ENCODE peak calls at places on chromosome 16, in seven cellular contexts. U is MM.1S, M is colonic mucosa, N is cardiac fibroblast, F is HCT116, I is fibroblast of lung, X is breast epithelium. D is an unnamed sample.

GRCh38 chr16:64469906-64470702 is 651.8 kb downstream of the CDH11 start:
- DNase-seq in U (no peak), M (no peak), N (peak; percentile 24), F (no peak), I (no peak), X (no peak), D (no peak)

GRCh38 chr16:20740901-20741491 is 622 bp downstream of the THUMPD1 start:
- DNase-seq in U (peak; percentile 92), M (peak; percentile 93), N (peak; percentile 83), F (peak; percentile 40), I (peak; percentile 79), X (peak; percentile 86), D (no peak)

GRCh38 chr16:85661131-85662035 is 27.4 kb downstream of the GINS2 start:
- DNase-seq in U (no peak), M (no peak), N (no peak), F (no peak), I (no peak), X (no peak), D (no peak)

GRCh38 chr16:23009075-23009474 is 140.2 kb downstream of the USP31 start:
- DNase-seq in U (no peak), M (no peak), N (no peak), F (no peak), I (no peak), X (no peak), D (no peak)

GRCh38 chr16:84614914-84615813 is 2.7 kb downstream of the COTL1 start:
- DNase-seq in U (no peak), M (no peak), N (no peak), F (no peak), I (no peak), X (no peak), D (no peak)

GRCh38 chr16:28326881-28327610 is 34.7 kb downstream of the SBK1 start:
- DNase-seq in U (peak; percentile 73), M (peak; percentile 60), N (peak; percentile 66), F (peak; percentile 26), I (peak; percentile 42), X (no peak), D (no peak)

GRCh38 chr16:65532218-65532617 is 410.4 kb upstream of the CDH11 start:
- DNase-seq in U (no peak), M (no peak), N (no peak), F (no peak), I (no peak), X (no peak), D (no peak)

GRCh38 chr16:24257965-24258364 is 1.8 kb downstream of the CACNG3 start:
- DNase-seq in U (no peak), M (no peak), N (no peak), F (no peak), I (peak; percentile 10), X (no peak), D (no peak)

GRCh38 chr16:89363621-89364393 is 126.6 kb downstream of the ANKRD11 start:
- DNase-seq in U (no peak), M (no peak), N (peak; percentile 74), F (peak; percentile 76), I (peak; percentile 79), X (peak; percentile 33), D (no peak)

GRCh38 chr16:16000685-16001084 is 51.3 kb downstream of the ABCC1 start:
- DNase-seq in U (no peak), M (no peak), N (no peak), F (no peak), I (no peak), X (no peak), D (no peak)

GRCh38 chr16:2819939-2820835 is 3.1 kb downstream of the PRSS21 start:
- DNase-seq in U (no peak), M (no peak), N (no peak), F (no peak), I (no peak), X (no peak), D (no peak)

GRCh38 chr16:77723108-77723514 is 797 bp downstream of the NUDT7 start:
- DNase-seq in U (peak; percentile 73), M (peak; percentile 30), N (peak; percentile 64), F (no peak), I (peak; percentile 77), X (no peak), D (no peak)

GRCh38 chr16:79876332-79876730 is 275.8 kb upstream of the MAF start:
- DNase-seq in U (peak; percentile 56), M (no peak), N (no peak), F (no peak), I (no peak), X (no peak), D (no peak)

GRCh38 chr16:35797811-35798210 is 2338.4 kb downstream of the TP53TG3F start:
- DNase-seq in U (no peak), M (no peak), N (no peak), F (no peak), I (no peak), X (no peak), D (no peak)

GRCh38 chr16:84088695-84089395 is 27.9 kb downstream of the MBTPS1 start:
- DNase-seq in U (peak; percentile 85), M (peak; percentile 41), N (no peak), F (no peak), I (no peak), X (peak; percentile 36), D (no peak)

GRCh38 chr16:66508261-66508913 is 41.5 kb downstream of the TK2 start:
- DNase-seq in U (no peak), M (no peak), N (peak; percentile 77), F (no peak), I (peak; percentile 53), X (peak; percentile 60), D (peak; percentile 89)

GRCh38 chr16:80836846-80837245 is 32.4 kb upstream of the CDYL2 start:
- DNase-seq in U (no peak), M (no peak), N (no peak), F (no peak), I (no peak), X (no peak), D (peak; percentile 50)

GRCh38 chr16:88403794-88404581 is 21.2 kb downstream of the ZNF469 start:
- DNase-seq in U (no peak), M (no peak), N (no peak), F (no peak), I (no peak), X (no peak), D (no peak)

GRCh38 chr16:73048292-73049050 is 543 bp upstream of the ZFHX3 start:
- DNase-seq in U (no peak), M (no peak), N (peak; percentile 29), F (no peak), I (peak; percentile 40), X (no peak), D (peak; percentile 85)

DNA sequence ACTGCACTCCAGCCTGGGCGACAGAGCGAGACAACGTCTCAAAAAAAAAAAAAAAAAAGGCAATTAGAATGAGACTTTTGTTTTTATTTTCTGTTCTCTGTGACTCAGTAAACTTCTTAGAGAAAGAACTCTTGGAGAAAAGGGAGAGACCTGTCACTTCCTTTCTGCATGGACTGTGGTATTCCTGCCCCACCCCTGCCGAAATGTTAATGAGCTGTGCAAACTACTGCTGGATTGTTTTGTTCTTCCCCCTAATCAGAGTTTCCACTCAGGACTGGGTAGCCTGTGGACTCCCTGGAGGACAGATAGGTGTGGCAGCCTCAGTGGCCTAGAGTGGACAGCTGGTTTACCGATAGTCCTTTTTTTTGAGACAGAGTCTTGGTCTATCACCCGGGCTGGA is 7.2 kb downstream of the FAM234A start:
- DNase-seq in U (no peak), M (no peak), N (no peak), F (no peak), I (no peak), X (no peak), D (no peak)
- H3K4me3 ChIP-seq in U (no peak overlapping the region), M (no peak overlapping the region), N (no peak overlapping the region), F (no peak overlapping the region), I (no peak overlapping the region), X (no peak overlapping the region), D (no peak overlapping the region)

GRCh38 chr16:55779391-55780094 is 53.4 kb downstream of the CES1 start:
- DNase-seq in U (no peak), M (no peak), N (no peak), F (no peak), I (no peak), X (no peak), D (no peak)
- H3K4me3 ChIP-seq in U (no peak overlapping the region), M (no peak overlapping the region), N (no peak overlapping the region), F (no peak overlapping the region), I (no peak overlapping the region), X (no peak overlapping the region), D (no peak overlapping the region)

DNA sequence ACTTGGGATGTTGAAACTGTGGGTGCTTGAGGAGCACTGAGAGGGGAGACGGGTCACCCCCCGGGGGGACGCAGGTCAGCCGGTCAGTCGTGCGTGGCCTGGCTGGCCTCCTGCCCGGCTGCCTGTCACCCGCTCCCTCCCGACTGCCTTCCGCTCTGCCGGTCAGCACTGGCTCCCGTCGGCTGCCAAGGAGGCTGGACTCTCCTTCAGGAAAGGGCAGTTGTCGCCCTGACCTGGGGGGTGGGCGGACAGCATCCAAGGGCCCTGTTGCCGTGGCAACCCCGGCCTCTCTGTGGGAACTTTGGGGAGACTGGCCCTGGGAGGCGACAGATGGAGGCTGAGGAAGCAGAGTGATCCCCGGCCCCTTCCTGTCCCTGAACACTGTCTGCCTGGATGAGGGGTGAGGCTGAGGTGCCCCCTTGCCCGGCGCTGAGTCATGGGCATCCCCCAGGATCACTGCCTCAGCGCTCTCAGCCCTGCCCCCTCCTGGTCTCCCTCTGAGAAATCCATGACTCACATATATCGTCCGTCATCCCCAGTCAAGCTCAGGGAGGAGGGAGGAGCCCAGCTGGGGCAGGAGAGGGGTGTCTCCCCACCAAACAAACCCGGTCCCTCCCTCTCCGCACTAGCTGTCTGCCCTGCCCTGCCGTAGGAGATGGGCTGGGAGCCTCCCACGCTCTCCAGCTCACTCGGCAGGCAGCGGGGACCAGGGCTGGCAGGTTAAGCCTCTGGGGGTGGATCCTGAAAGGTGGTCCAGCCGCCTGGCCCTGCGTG is at the start of gene ADGRG1:
- DNase-seq in U (no peak), M (peak; percentile 52), N (peak; percentile 96), F (peak; percentile 71), I (peak; percentile 93), X (peak; percentile 81), D (no peak)
- H3K4me3 ChIP-seq in U (no peak within 1 kb of the TSS), M (no peak within 1 kb of the TSS), N (peak within 1 kb of the TSS; percentile 46), F (peak within 1 kb of the TSS; percentile 26), I (peak within 1 kb of the TSS; percentile 44), X (peak within 1 kb of the TSS; percentile 37), D (no peak within 1 kb of the TSS)

GRCh38 chr16:46826618-46827017 is 4.4 kb downstream of the C16orf87 start:
- DNase-seq in U (no peak), M (no peak), N (no peak), F (no peak), I (peak; percentile 71), X (no peak), D (no peak)

GRCh38 chr16:46830902-46831647 is at the start of gene C16orf87:
- DNase-seq in U (peak; percentile 94), M (peak; percentile 93), N (peak; percentile 95), F (peak; percentile 82), I (peak; percentile 93), X (peak; percentile 89), D (peak; percentile 79)

GRCh38 chr16:46830417-46830901 is 521 bp downstream of the C16orf87 start:
- DNase-seq in U (peak; percentile 52), M (peak; percentile 54), N (peak; percentile 17), F (no peak), I (no peak), X (no peak), D (no peak)

GRCh38 chr16:46828292-46828691 is 2.7 kb downstream of the C16orf87 start:
- DNase-seq in U (no peak), M (no peak), N (no peak), F (no peak), I (no peak), X (no peak), D (no peak)

DNA sequence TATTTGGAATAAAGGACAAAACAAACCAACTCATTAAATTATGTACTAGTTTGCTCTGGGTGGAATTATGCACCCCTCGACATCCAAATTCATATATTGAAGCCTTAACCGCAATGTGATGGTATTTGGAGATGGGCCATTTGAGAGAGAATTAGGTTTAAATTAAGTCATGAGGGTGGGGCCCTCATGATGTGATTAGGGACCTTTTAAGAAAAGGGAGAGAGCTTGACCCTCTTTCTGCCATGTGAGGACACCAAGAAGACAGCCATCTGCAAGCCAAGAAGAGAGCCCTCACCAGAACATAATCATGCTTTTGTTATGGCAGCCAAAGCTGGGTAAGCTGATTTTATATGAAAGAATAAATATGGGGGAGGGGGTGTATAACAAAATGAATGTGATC is 2.0 kb downstream of the C16orf87 start:
- DNase-seq in U (no peak), M (no peak), N (no peak), F (no peak), I (no peak), X (no peak), D (no peak)
- H3K4me3 ChIP-seq in U (peak overlapping the region; percentile 89), M (no peak overlapping the region), N (no peak overlapping the region), F (no peak overlapping the region), I (peak overlapping the region; percentile 84), X (no peak overlapping the region), D (peak overlapping the region; percentile 94)

D was measured in LNCaP clone FGC.